ENCODE peak calls at places on chromosomes 7 and 10, in five cellular contexts. One of them, this sample, is unnamed.

GRCh38 chr10:125124907-125125306 is 35.5 kb downstream of the CTBP2 start:
- DNase-seq in tibial nerve: no peak
- DNase-seq in A549: no peak
- DNase-seq in transverse colon: no peak
- DNase-seq in ovary: peak
- DNase-seq in this sample: no peak

GRCh38 chr10:61592581-61592980 is 70.1 kb upstream of the CABCOCO1 start:
- DNase-seq in tibial nerve: no peak
- DNase-seq in transverse colon: no peak
- DNase-seq in ovary: no peak
- DNase-seq in A549: peak
- DNase-seq in this sample: peak

GRCh38 chr10:23171232-23171876 is 20.8 kb upstream of the PTF1A start:
- DNase-seq in tibial nerve: no peak
- DNase-seq in transverse colon: no peak
- DNase-seq in A549: no peak
- DNase-seq in ovary: no peak
- DNase-seq in this sample: no peak

GRCh38 chr10:24622781-24623301 is 100.8 kb downstream of the ARHGAP21 start:
- DNase-seq in transverse colon: no peak
- DNase-seq in A549: no peak
- DNase-seq in ovary: no peak
- DNase-seq in tibial nerve: no peak
- DNase-seq in this sample: no peak

GRCh38 chr10:121216721-121217181 is 365.6 kb downstream of the WDR11 start:
- DNase-seq in tibial nerve: peak
- DNase-seq in ovary: no peak
- DNase-seq in transverse colon: no peak
- DNase-seq in A549: no peak
- DNase-seq in this sample: no peak

GRCh38 chr10:132687181-132687892 is 98.6 kb downstream of the NKX6-2 start:
- DNase-seq in tibial nerve: no peak
- DNase-seq in transverse colon: no peak
- DNase-seq in A549: no peak
- DNase-seq in ovary: peak
- DNase-seq in this sample: no peak

GRCh38 chr10:99661370-99661749 is 2.1 kb downstream of the ENTPD7 start:
- DNase-seq in transverse colon: no peak
- DNase-seq in A549: peak
- DNase-seq in tibial nerve: no peak
- DNase-seq in ovary: no peak
- DNase-seq in this sample: no peak

GRCh38 chr10:1402016-1402820 is 335.1 kb downstream of the ADARB2 start:
- DNase-seq in transverse colon: no peak
- DNase-seq in tibial nerve: no peak
- DNase-seq in ovary: no peak
- DNase-seq in A549: no peak
- DNase-seq in this sample: peak

GRCh38 chr10:131961777-131962450 is 19.8 kb downstream of the BNIP3 start:
- DNase-seq in tibial nerve: no peak
- DNase-seq in transverse colon: no peak
- DNase-seq in A549: no peak
- DNase-seq in ovary: no peak
- DNase-seq in this sample: no peak

GRCh38 chr10:121437596-121437995 is 160.6 kb downstream of the FGFR2 start:
- DNase-seq in ovary: peak
- DNase-seq in A549: no peak
- DNase-seq in tibial nerve: no peak
- DNase-seq in transverse colon: peak
- DNase-seq in this sample: peak

GRCh38 chr7:75732764-75733630 is 5.7 kb downstream of the HIP1 start:
- DNase-seq in ovary: no peak
- DNase-seq in transverse colon: no peak
- DNase-seq in tibial nerve: no peak
- DNase-seq in A549: peak
- DNase-seq in this sample: no peak

GRCh38 chr10:29191674-29192073 is 97.2 kb upstream of the LYZL1 start:
- DNase-seq in A549: no peak
- DNase-seq in transverse colon: no peak
- DNase-seq in ovary: no peak
- DNase-seq in tibial nerve: no peak
- DNase-seq in this sample: no peak

GRCh38 chr7:127955051-127955531 is 76.1 kb downstream of the LRRC4 start:
- DNase-seq in transverse colon: no peak
- DNase-seq in A549: no peak
- DNase-seq in tibial nerve: no peak
- DNase-seq in ovary: no peak
- DNase-seq in this sample: no peak

GRCh38 chr10:9289811-9290210 is 1235.3 kb downstream of the GATA3 start:
- DNase-seq in transverse colon: no peak
- DNase-seq in A549: no peak
- DNase-seq in ovary: no peak
- DNase-seq in tibial nerve: no peak
- DNase-seq in this sample: no peak

GRCh38 chr10:69392481-69393000 is 24.2 kb downstream of the TACR2 start:
- DNase-seq in tibial nerve: peak
- DNase-seq in ovary: peak
- DNase-seq in transverse colon: peak
- DNase-seq in A549: peak
- DNase-seq in this sample: peak

GRCh38 chr10:110058215-110058614 is 50.4 kb downstream of the ADD3 start:
- DNase-seq in A549: no peak
- DNase-seq in ovary: no peak
- DNase-seq in tibial nerve: no peak
- DNase-seq in transverse colon: no peak
- DNase-seq in this sample: no peak

GRCh38 chr7:106947244-106947728 is 82.2 kb downstream of the PIK3CG start:
- DNase-seq in tibial nerve: peak
- DNase-seq in ovary: peak
- DNase-seq in transverse colon: peak
- DNase-seq in A549: peak
- DNase-seq in this sample: peak

GRCh38 chr7:70952311-70952710 is 179.6 kb upstream of the GALNT17 start:
- DNase-seq in A549: no peak
- DNase-seq in tibial nerve: no peak
- DNase-seq in ovary: no peak
- DNase-seq in transverse colon: no peak
- DNase-seq in this sample: no peak

GRCh38 chr7:94440460-94441039 is 45.9 kb downstream of the COL1A2 start:
- DNase-seq in A549: no peak
- DNase-seq in tibial nerve: no peak
- DNase-seq in ovary: no peak
- DNase-seq in transverse colon: peak
- DNase-seq in this sample: no peak

GRCh38 chr7:154564676-154565075 is 438.2 kb downstream of the PAXIP1 start:
- DNase-seq in transverse colon: no peak
- DNase-seq in tibial nerve: no peak
- DNase-seq in A549: no peak
- DNase-seq in ovary: no peak
- DNase-seq in this sample: no peak

GRCh38 chr10:25492040-25492439 is 317.2 kb downstream of the GPR158 start:
- DNase-seq in ovary: no peak
- DNase-seq in A549: no peak
- DNase-seq in tibial nerve: no peak
- DNase-seq in transverse colon: no peak
- DNase-seq in this sample: no peak

GRCh38 chr10:131848741-131849590 is 51.8 kb upstream of the PPP2R2D start:
- DNase-seq in transverse colon: no peak
- DNase-seq in A549: no peak
- DNase-seq in ovary: no peak
- DNase-seq in tibial nerve: no peak
- DNase-seq in this sample: no peak

GRCh38 chr7:120502132-120502531 is 229.2 kb downstream of the KCND2 start:
- DNase-seq in ovary: no peak
- DNase-seq in A549: no peak
- DNase-seq in tibial nerve: no peak
- DNase-seq in transverse colon: no peak
- DNase-seq in this sample: no peak

GRCh38 chr10:81873932-81874816 is 820 bp upstream of the NRG3 start:
- DNase-seq in transverse colon: no peak
- DNase-seq in A549: no peak
- DNase-seq in ovary: no peak
- DNase-seq in tibial nerve: no peak
- DNase-seq in this sample: peak

GRCh38 chr7:1620835-1621234 is 49.2 kb upstream of the ELFN1 start:
- DNase-seq in transverse colon: no peak
- DNase-seq in ovary: no peak
- DNase-seq in A549: no peak
- DNase-seq in tibial nerve: no peak
- DNase-seq in this sample: no peak

GRCh38 chr10:110081914-110082313 is 74.1 kb downstream of the ADD3 start:
- DNase-seq in tibial nerve: peak
- DNase-seq in A549: peak
- DNase-seq in ovary: no peak
- DNase-seq in transverse colon: no peak
- DNase-seq in this sample: no peak

GRCh38 chr7:149871576-149871975 is 2.2 kb upstream of the ATP6V0E2 start:
- DNase-seq in tibial nerve: no peak
- DNase-seq in transverse colon: no peak
- DNase-seq in ovary: no peak
- DNase-seq in A549: no peak
- DNase-seq in this sample: no peak

GRCh38 chr7:149873968-149874643 is at the start of gene ATP6V0E2:
- DNase-seq in A549: no peak
- DNase-seq in ovary: no peak
- DNase-seq in tibial nerve: no peak
- DNase-seq in transverse colon: no peak
- DNase-seq in this sample: no peak

GRCh38 chr7:149874644-149875028 is 867 bp downstream of the ATP6V0E2 start:
- DNase-seq in A549: no peak
- DNase-seq in transverse colon: no peak
- DNase-seq in ovary: no peak
- DNase-seq in tibial nerve: no peak
- DNase-seq in this sample: peak

GRCh38 chr7:149872419-149873073 is 1.2 kb upstream of the ATP6V0E2 start:
- DNase-seq in A549: peak
- DNase-seq in tibial nerve: peak
- DNase-seq in transverse colon: peak
- DNase-seq in ovary: peak
- DNase-seq in this sample: peak

DNA sequence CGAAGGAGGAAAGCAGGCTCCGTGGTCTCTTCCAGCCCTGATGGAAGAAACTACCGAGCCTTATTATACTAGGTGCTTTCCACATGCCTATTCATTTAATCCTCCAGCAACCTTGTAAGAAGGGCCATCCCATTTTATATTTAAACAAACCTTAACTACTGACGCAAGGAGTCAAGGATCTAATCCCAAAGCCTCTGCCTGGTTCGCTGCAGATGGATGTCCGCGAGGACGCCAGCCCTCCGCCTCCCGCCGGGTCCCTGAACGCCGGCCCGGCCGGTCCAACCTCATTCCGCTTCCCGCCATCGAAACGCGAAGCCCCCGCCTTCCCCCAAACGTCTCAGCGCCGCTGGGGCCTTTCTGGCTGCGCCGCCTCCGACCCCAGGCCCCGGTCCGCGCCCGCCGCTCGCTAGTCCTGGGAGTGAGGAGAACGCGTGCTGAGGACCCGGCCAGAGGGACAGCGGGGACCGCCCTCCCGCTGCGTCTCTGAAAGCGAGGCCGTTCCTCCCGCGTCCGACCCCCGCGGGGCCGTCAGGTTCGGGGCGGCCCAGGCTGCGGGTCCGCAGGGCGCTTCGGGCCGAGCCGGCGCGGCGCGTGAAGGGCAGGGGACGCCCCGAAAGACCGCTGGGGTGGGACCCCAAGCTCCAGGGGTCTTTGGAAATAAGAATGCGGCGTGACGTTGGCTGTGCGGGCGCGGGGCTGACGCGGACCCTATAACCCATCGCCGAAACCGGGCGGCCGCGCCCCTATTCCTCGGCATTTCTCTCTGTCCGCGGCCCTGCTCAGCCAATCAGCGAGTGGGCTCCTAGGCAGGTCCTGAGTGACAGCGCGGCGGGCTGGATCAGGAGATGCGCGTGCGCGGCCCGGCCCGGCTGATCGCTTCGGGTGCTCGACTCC is 448 bp upstream of the ATP6V0E2 start:
- DNase-seq in tibial nerve: peak
- DNase-seq in ovary: peak
- DNase-seq in A549: peak
- DNase-seq in transverse colon: peak
- DNase-seq in this sample: peak
- TF ChIP-seq POLR2A in tibial nerve: peak
- TF ChIP-seq POLR2A in ovary: peak
- TF ChIP-seq POLR2A in A549: no peak
- TF ChIP-seq POLR2A in transverse colon: peak
- TF ChIP-seq POLR2A in this sample: no peak

GRCh38 chr10:114634607-114634974 is 23.5 kb downstream of the ABLIM1 start:
- DNase-seq in tibial nerve: peak
- DNase-seq in A549: peak
- DNase-seq in transverse colon: no peak
- DNase-seq in ovary: peak
- DNase-seq in this sample: no peak
- TF ChIP-seq EP300 in tibial nerve: peak
- TF ChIP-seq EP300 in A549: no peak
- TF ChIP-seq EP300 in transverse colon: no peak
- TF ChIP-seq EP300 in ovary: no peak
- TF ChIP-seq EP300 in this sample: no peak

GRCh38 chr7:4787947-4788626 is 12.7 kb downstream of the AP5Z1 start:
- DNase-seq in A549: no peak
- DNase-seq in tibial nerve: no peak
- DNase-seq in transverse colon: no peak
- DNase-seq in ovary: peak
- DNase-seq in this sample: no peak

GRCh38 chr7:4788627-4789189 is 13.3 kb downstream of the AP5Z1 start:
- DNase-seq in ovary: no peak
- DNase-seq in transverse colon: no peak
- DNase-seq in A549: no peak
- DNase-seq in tibial nerve: no peak
- DNase-seq in this sample: no peak

GRCh38 chr7:4790078-4790465 is 14.6 kb downstream of the AP5Z1 start:
- DNase-seq in tibial nerve: no peak
- DNase-seq in A549: no peak
- DNase-seq in transverse colon: no peak
- DNase-seq in ovary: no peak
- DNase-seq in this sample: no peak

GRCh38 chr7:4790516-4790991 is 15.1 kb downstream of the AP5Z1 start:
- DNase-seq in transverse colon: no peak
- DNase-seq in ovary: no peak
- DNase-seq in tibial nerve: no peak
- DNase-seq in A549: no peak
- DNase-seq in this sample: no peak

GRCh38 chr7:4789194-4790077 is 14.0 kb downstream of the AP5Z1 start:
- DNase-seq in transverse colon: no peak
- DNase-seq in tibial nerve: no peak
- DNase-seq in ovary: no peak
- DNase-seq in A549: no peak
- DNase-seq in this sample: no peak
- TF ChIP-seq POLR2A in transverse colon: no peak
- TF ChIP-seq POLR2A in tibial nerve: no peak
- TF ChIP-seq POLR2A in ovary: no peak
- TF ChIP-seq POLR2A in A549: no peak
- TF ChIP-seq POLR2A in this sample: no peak

DNA sequence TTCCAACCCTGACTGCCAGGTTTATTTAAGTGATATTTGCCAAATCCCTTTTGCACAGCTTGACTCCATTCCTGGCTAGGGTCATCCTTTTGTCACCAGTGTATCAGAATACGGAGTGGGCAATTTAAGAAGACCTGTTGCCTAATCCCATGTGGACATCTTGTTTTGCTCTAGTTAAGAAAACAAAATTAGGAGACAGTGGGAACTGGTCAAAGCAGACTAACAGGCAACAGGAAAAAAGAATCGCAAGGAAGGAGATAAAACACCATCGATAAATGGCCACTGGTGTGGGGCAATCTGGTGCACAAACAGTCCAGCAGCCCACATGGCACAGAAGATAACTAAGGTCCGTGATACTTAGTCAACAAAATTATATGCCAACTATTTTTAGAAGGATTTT is 21.4 kb downstream of the KDM7A start:
- DNase-seq in tibial nerve: no peak
- DNase-seq in A549: no peak
- DNase-seq in transverse colon: no peak
- DNase-seq in ovary: no peak
- DNase-seq in this sample: no peak
- TF ChIP-seq EP300 in tibial nerve: no peak
- TF ChIP-seq EP300 in A549: no peak
- TF ChIP-seq EP300 in transverse colon: no peak
- TF ChIP-seq EP300 in ovary: no peak
- TF ChIP-seq EP300 in this sample: no peak

This sample was measured in stomach.